ENCODE peak calls at places on chromosomes 16 and 17, in nine cellular contexts. X is PC-9; M is NCI-H1436; Q is non-pigmented ciliary epithelial cell; V is central memory CD4-positive, alpha-beta T cell; W is HTR-8/SVneo; N is SK-MEL-5; C is NCI-H146; A is AG09319. F is an unnamed sample.
A peak's percentile ranks its signal among the peaks of the same experiment; 100 is the strongest.

GRCh38 chr16:13110124-13110796 is 208.9 kb downstream of the SHISA9 start:
- DNase-seq in C (no peak), A (no peak), V (no peak), N (peak; percentile 97), Q (peak; percentile 55), M (no peak), X (peak; percentile 99), W (no peak), F (no peak)

GRCh38 chr16:30115238-30115637 is 1.9 kb upstream of the GDPD3 start:
- DNase-seq in M (no peak), A (no peak), X (peak; percentile 79), C (peak; percentile 66), V (peak; percentile 36), W (no peak), Q (no peak), N (no peak), F (no peak)

GRCh38 chr16:9489823-9490467 is 398.5 kb downstream of the HAPSTR1 start:
- DNase-seq in W (no peak), X (no peak), A (no peak), C (no peak), V (no peak), Q (no peak), N (peak; percentile 71), M (no peak), F (no peak)

GRCh38 chr16:1863681-1864460 is 8.1 kb downstream of the MEIOB start:
- DNase-seq in A (peak; percentile 7), V (peak; percentile 18), X (no peak), C (peak; percentile 29), Q (no peak), W (no peak), N (peak; percentile 42), M (peak; percentile 50), F (no peak)

GRCh38 chr17:13134106-13134505 is 116.3 kb upstream of the ELAC2 start:
- DNase-seq in Q (no peak), W (no peak), M (no peak), X (no peak), N (no peak), A (no peak), C (no peak), V (no peak), F (peak; percentile 3)

GRCh38 chr17:79393358-79394038 is 217.4 kb downstream of the RBFOX3 start:
- DNase-seq in A (peak; percentile 14), V (peak; percentile 45), N (peak; percentile 95), W (peak; percentile 88), C (peak; percentile 43), X (no peak), Q (no peak), M (peak; percentile 73), F (no peak)

GRCh38 chr16:15502041-15502725 is 67.8 kb downstream of the BMERB1 start:
- DNase-seq in W (peak; percentile 88), A (no peak), Q (peak; percentile 89), C (no peak), N (no peak), V (no peak), X (peak; percentile 74), M (no peak), F (peak; percentile 31)

GRCh38 chr16:87851141-87851587 is 18.1 kb downstream of the SLC7A5 start:
- DNase-seq in M (peak; percentile 61), C (peak; percentile 6), W (no peak), A (no peak), Q (no peak), X (no peak), N (no peak), V (no peak), F (peak; percentile 51)

GRCh38 chr17:44959821-44960523 is 8.1 kb downstream of the C1QL1 start:
- DNase-seq in V (no peak), W (no peak), X (no peak), N (no peak), A (no peak), Q (no peak), M (no peak), C (no peak), F (no peak)

GRCh38 chr17:921161-921560 is 58.4 kb downstream of the NXN start:
- DNase-seq in M (no peak), A (no peak), W (no peak), N (no peak), Q (no peak), V (no peak), C (no peak), X (no peak), F (no peak)

GRCh38 chr17:30824002-30824355 is 513 bp downstream of the CRLF3 start:
- DNase-seq in X (no peak), M (no peak), A (no peak), V (peak; percentile 19), C (peak; percentile 40), W (peak; percentile 43), N (no peak), Q (no peak), F (no peak)

GRCh38 chr16:73071131-73071940 is 23.4 kb upstream of the ZFHX3 start:
- DNase-seq in Q (no peak), N (no peak), A (no peak), V (no peak), X (no peak), M (no peak), W (no peak), C (peak; percentile 80), F (no peak)

GRCh38 chr17:32596666-32597065 is 109.9 kb downstream of the CDK5R1 start:
- DNase-seq in N (peak; percentile 8), C (no peak), Q (no peak), V (no peak), A (no peak), M (no peak), X (no peak), W (peak; percentile 21), F (no peak)

GRCh38 chr16:56530872-56531271 is 11.0 kb upstream of the BBS2 start:
- DNase-seq in C (no peak), Q (no peak), X (no peak), V (no peak), W (peak; percentile 54), N (no peak), A (no peak), M (no peak), F (no peak)

GRCh38 chr16:14525596-14525995 is 104.5 kb downstream of the PARN start:
- DNase-seq in A (no peak), M (no peak), W (no peak), X (no peak), N (no peak), Q (no peak), C (no peak), V (no peak), F (no peak)

GRCh38 chr16:83967838-83968482 is at the start of gene NECAB2:
- DNase-seq in A (no peak), V (no peak), Q (no peak), M (peak; percentile 31), W (peak; percentile 78), X (no peak), C (peak; percentile 44), N (no peak), F (no peak)

GRCh38 chr16:56767018-56767417 is 37.1 kb downstream of the NUP93 start:
- DNase-seq in V (no peak), N (no peak), W (no peak), M (no peak), A (no peak), Q (no peak), C (no peak), X (no peak), F (no peak)

GRCh38 chr16:10969615-10970014 is 25.3 kb downstream of the CLEC16A start:
- DNase-seq in V (no peak), W (no peak), Q (no peak), A (no peak), N (no peak), C (no peak), X (no peak), M (no peak), F (no peak)

GRCh38 chr16:66910175-66910940 is 8.3 kb downstream of the CDH16 start:
- DNase-seq in M (no peak), N (no peak), A (no peak), V (no peak), X (no peak), Q (no peak), C (no peak), W (no peak), F (no peak)